ENCODE peak calls at places on chromosomes 1 and 21, in nine cellular contexts. K is activated effector memory CD4-positive, alpha-beta T cell treated with anti-CD3 and anti-CD28 coated beads, Interleukin-2, amount 50 U/mL, for 16 hours; I is cardiac fibroblast; Q is EH; D is astrocyte; E is AG08395; M is activated CD4-positive, alpha-beta T cell treated with anti-CD3 and anti-CD28 coated beads for 24 hours; Z is DMS79 treated with DMSO at 0.1 percent for 48 hours; C is H4. J is an unnamed sample.
A peak's percentile ranks its signal among the peaks of the same experiment; 100 is the strongest.

GRCh38 chr1:921011-921837 is 2.5 kb upstream of the SAMD11 start:
- DNase-seq in K (peak; percentile 75), I (peak; percentile 78), Q (peak; percentile 79), D (peak; percentile 59), E (peak; percentile 84), M (no peak), Z (peak; percentile 69), C (peak; percentile 70), J (peak; percentile 67)

GRCh38 chr1:159675046-159675445 is 39.3 kb downstream of the CRP start:
- DNase-seq in K (no peak), I (no peak), Q (peak; percentile 4), D (no peak), E (no peak), M (no peak), Z (no peak), C (no peak), J (no peak)

GRCh38 chr1:27487927-27488522 is 1.9 kb downstream of the WASF2 start:
- DNase-seq in K (no peak), I (peak; percentile 50), Q (peak; percentile 16), D (no peak), E (no peak), M (no peak), Z (no peak), C (no peak), J (peak; percentile 54)

GRCh38 chr1:214416417-214417212 is 134.8 kb downstream of the PTPN14 start:
- DNase-seq in K (no peak), I (peak; percentile 81), Q (peak; percentile 80), D (peak; percentile 87), E (peak; percentile 47), M (no peak), Z (no peak), C (peak; percentile 64), J (peak; percentile 81)

GRCh38 chr1:73205294-73205973 is 923.1 kb upstream of the NEGR1 start:
- DNase-seq in K (no peak), I (no peak), Q (no peak), D (no peak), E (no peak), M (no peak), Z (no peak), C (no peak), J (no peak)

GRCh38 chr1:6870086-6870485 is 84.8 kb downstream of the CAMTA1 start:
- DNase-seq in K (no peak), I (peak; percentile 27), Q (peak; percentile 72), D (peak; percentile 14), E (peak; percentile 32), M (no peak), Z (no peak), C (no peak), J (no peak)

GRCh38 chr1:23984417-23985186 is 4.5 kb upstream of the SRSF10 start:
- DNase-seq in K (no peak), I (peak; percentile 88), Q (peak; percentile 81), D (peak; percentile 42), E (no peak), M (no peak), Z (no peak), C (no peak), J (peak; percentile 52)

GRCh38 chr1:184418955-184419733 is 32.3 kb downstream of the C1orf21 start:
- DNase-seq in K (no peak), I (no peak), Q (peak; percentile 11), D (no peak), E (no peak), M (no peak), Z (no peak), C (peak; percentile 43), J (no peak)

GRCh38 chr1:83500987-83501591 is 497.8 kb downstream of the TTLL7 start:
- DNase-seq in K (no peak), I (no peak), Q (no peak), D (no peak), E (no peak), M (no peak), Z (no peak), C (no peak), J (no peak)

GRCh38 chr1:45123358-45123757 is 83.0 kb downstream of the ZSWIM5 start:
- DNase-seq in K (no peak), I (no peak), Q (no peak), D (no peak), E (no peak), M (no peak), Z (no peak), C (no peak), J (no peak)

GRCh38 chr1:227185291-227185690 is 133.0 kb downstream of the CDC42BPA start:
- DNase-seq in K (no peak), I (no peak), Q (no peak), D (no peak), E (no peak), M (no peak), Z (no peak), C (no peak), J (no peak)

GRCh38 chr1:30787856-30788495 is 30.4 kb upstream of the LAPTM5 start:
- DNase-seq in K (no peak), I (no peak), Q (no peak), D (no peak), E (no peak), M (no peak), Z (no peak), C (no peak), J (no peak)

GRCh38 chr1:246158131-246158530 is 348.9 kb downstream of the SMYD3 start:
- DNase-seq in K (no peak), I (no peak), Q (no peak), D (no peak), E (no peak), M (no peak), Z (no peak), C (no peak), J (no peak)

GRCh38 chr21:45974073-45975016 is 7.2 kb upstream of the COL6A1 start:
- DNase-seq in K (peak; percentile 62), I (peak; percentile 71), Q (peak; percentile 87), D (peak; percentile 76), E (peak; percentile 65), M (no peak), Z (peak; percentile 21), C (peak; percentile 82), J (peak; percentile 76)

GRCh38 chr1:230066466-230067404 is at the start of gene GALNT2:
- DNase-seq in K (peak; percentile 95), I (peak; percentile 90), Q (peak; percentile 90), D (peak; percentile 63), E (peak; percentile 96), M (peak; percentile 78), Z (peak; percentile 81), C (peak; percentile 77), J (peak; percentile 63)

GRCh38 chr1:157006676-157007075 is 38.9 kb downstream of the ARHGEF11 start:
- DNase-seq in K (no peak), I (no peak), Q (no peak), D (no peak), E (no peak), M (no peak), Z (no peak), C (no peak), J (no peak)

GRCh38 chr1:201221201-201221846 is 30.7 kb downstream of the IGFN1 start:
- DNase-seq in K (peak; percentile 54), I (no peak), Q (no peak), D (no peak), E (no peak), M (no peak), Z (no peak), C (no peak), J (no peak)

GRCh38 chr1:75632350-75632949 is 21.5 kb upstream of the SLC44A5 start:
- DNase-seq in K (no peak), I (peak; percentile 58), Q (peak; percentile 39), D (peak; percentile 10), E (peak; percentile 50), M (no peak), Z (peak; percentile 38), C (peak; percentile 11), J (peak; percentile 60)

GRCh38 chr1:50080904-50081586 is 27.7 kb upstream of the ELAVL4 start:
- DNase-seq in K (no peak), I (no peak), Q (no peak), D (no peak), E (no peak), M (no peak), Z (peak; percentile 55), C (no peak), J (no peak)

GRCh38 chr1:21050031-21050430 is 126.7 kb downstream of the EIF4G3 start:
- DNase-seq in K (no peak), I (peak; percentile 74), Q (peak; percentile 66), D (peak; percentile 75), E (peak; percentile 5), M (no peak), Z (no peak), C (peak; percentile 45), J (peak; percentile 48)

GRCh38 chr1:162310337-162310736 is 66.3 kb downstream of the SPATA46 start:
- DNase-seq in K (no peak), I (no peak), Q (peak; percentile 24), D (peak; percentile 57), E (no peak), M (no peak), Z (no peak), C (no peak), J (no peak)

GRCh38 chr1:14707774-14708450 is 109.4 kb downstream of the KAZN start:
- DNase-seq in K (no peak), I (no peak), Q (no peak), D (no peak), E (no peak), M (no peak), Z (no peak), C (no peak), J (no peak)

GRCh38 chr1:53270107-53270506 is 31.8 kb upstream of the MAGOH start:
- DNase-seq in K (no peak), I (no peak), Q (no peak), D (no peak), E (no peak), M (no peak), Z (no peak), C (no peak), J (no peak)

GRCh38 chr1:212557739-212558664 is 50.6 kb upstream of the ATF3 start:
- DNase-seq in K (no peak), I (peak; percentile 42), Q (peak; percentile 47), D (peak; percentile 15), E (peak; percentile 31), M (no peak), Z (no peak), C (no peak), J (peak; percentile 33)

GRCh38 chr21:41315726-41316125 is 875 bp upstream of the FAM3B start:
- DNase-seq in K (no peak), I (no peak), Q (no peak), D (no peak), E (no peak), M (no peak), Z (no peak), C (no peak), J (no peak)

GRCh38 chr21:44931501-44932365 is 8.1 kb upstream of the SLX9 start:
- DNase-seq in K (peak; percentile 70), I (no peak), Q (no peak), D (no peak), E (no peak), M (no peak), Z (no peak), C (no peak), J (no peak)

GRCh38 chr21:25425156-25425555 is 182.1 kb downstream of the MRPL39 start:
- DNase-seq in K (no peak), I (no peak), Q (no peak), D (no peak), E (no peak), M (no peak), Z (no peak), C (no peak), J (no peak)

GRCh38 chr1:31263408-31263807 is 23.7 kb upstream of the NKAIN1 start:
- DNase-seq in K (no peak), I (no peak), Q (no peak), D (no peak), E (no peak), M (no peak), Z (no peak), C (no peak), J (no peak)

J was measured in fibroblast of the aortic adventitia.